ENCODE peak calls at places on chromosomes 3 and 15, in seven cellular contexts. One of them, this sample, is unnamed.

GRCh38 chr15:88396382-88396781 is 70.8 kb downstream of the MRPL46 start:
- DNase-seq in HCT116: no peak
- DNase-seq in neural progenitor cell: peak
- DNase-seq in hepatocyte: peak
- DNase-seq in MM.1S: no peak
- DNase-seq in GM23248: no peak
- DNase-seq in GM23338: peak
- DNase-seq in this sample: no peak

GRCh38 chr15:79370716-79371115 is 59.8 kb downstream of the TMED3 start:
- DNase-seq in hepatocyte: no peak
- DNase-seq in MM.1S: no peak
- DNase-seq in GM23338: no peak
- DNase-seq in neural progenitor cell: no peak
- DNase-seq in HCT116: no peak
- DNase-seq in GM23248: peak
- DNase-seq in this sample: no peak

GRCh38 chr15:80727196-80727595 is 32.1 kb downstream of the ABHD17C start:
- DNase-seq in HCT116: no peak
- DNase-seq in GM23248: no peak
- DNase-seq in MM.1S: no peak
- DNase-seq in hepatocyte: no peak
- DNase-seq in GM23338: peak
- DNase-seq in neural progenitor cell: no peak
- DNase-seq in this sample: no peak

GRCh38 chr3:195911041-195911945 is 2.9 kb upstream of the TNK2 start:
- DNase-seq in GM23338: no peak
- DNase-seq in GM23248: peak
- DNase-seq in neural progenitor cell: no peak
- DNase-seq in HCT116: no peak
- DNase-seq in hepatocyte: no peak
- DNase-seq in MM.1S: no peak
- DNase-seq in this sample: no peak

GRCh38 chr15:79775821-79776220 is 121.0 kb downstream of the MTHFS start:
- DNase-seq in GM23338: no peak
- DNase-seq in hepatocyte: no peak
- DNase-seq in HCT116: no peak
- DNase-seq in neural progenitor cell: no peak
- DNase-seq in MM.1S: no peak
- DNase-seq in GM23248: no peak
- DNase-seq in this sample: no peak

GRCh38 chr15:75200765-75201608 is 695 bp upstream of the C15orf39 start:
- DNase-seq in hepatocyte: peak
- DNase-seq in MM.1S: peak
- DNase-seq in HCT116: peak
- DNase-seq in GM23248: peak
- DNase-seq in neural progenitor cell: peak
- DNase-seq in GM23338: peak
- DNase-seq in this sample: peak

GRCh38 chr15:31390777-31391486 is 64.3 kb downstream of the KLF13 start:
- DNase-seq in HCT116: no peak
- DNase-seq in GM23248: no peak
- DNase-seq in hepatocyte: no peak
- DNase-seq in MM.1S: no peak
- DNase-seq in GM23338: no peak
- DNase-seq in neural progenitor cell: no peak
- DNase-seq in this sample: no peak

GRCh38 chr15:57339321-57339720 is 37.0 kb upstream of the CGNL1 start:
- DNase-seq in GM23248: no peak
- DNase-seq in neural progenitor cell: no peak
- DNase-seq in GM23338: no peak
- DNase-seq in HCT116: no peak
- DNase-seq in hepatocyte: no peak
- DNase-seq in MM.1S: no peak
- DNase-seq in this sample: no peak

GRCh38 chr3:44892689-44893088 is 18.3 kb downstream of the TGM4 start:
- DNase-seq in GM23338: no peak
- DNase-seq in MM.1S: no peak
- DNase-seq in hepatocyte: no peak
- DNase-seq in GM23248: no peak
- DNase-seq in neural progenitor cell: no peak
- DNase-seq in HCT116: no peak
- DNase-seq in this sample: peak

GRCh38 chr3:143928056-143928455 is 43.6 kb upstream of the DIPK2A start:
- DNase-seq in MM.1S: no peak
- DNase-seq in GM23338: no peak
- DNase-seq in HCT116: no peak
- DNase-seq in hepatocyte: no peak
- DNase-seq in neural progenitor cell: no peak
- DNase-seq in GM23248: no peak
- DNase-seq in this sample: no peak

GRCh38 chr3:77686560-77686959 is 646.7 kb downstream of the ROBO2 start:
- DNase-seq in MM.1S: no peak
- DNase-seq in neural progenitor cell: no peak
- DNase-seq in HCT116: no peak
- DNase-seq in GM23248: no peak
- DNase-seq in GM23338: peak
- DNase-seq in hepatocyte: no peak
- DNase-seq in this sample: no peak

GRCh38 chr15:59501531-59502113 is 63.6 kb downstream of the FAM81A start:
- DNase-seq in neural progenitor cell: peak
- DNase-seq in HCT116: peak
- DNase-seq in hepatocyte: peak
- DNase-seq in MM.1S: peak
- DNase-seq in GM23338: peak
- DNase-seq in GM23248: peak
- DNase-seq in this sample: peak

GRCh38 chr3:193974147-193974546 is 161.8 kb upstream of the HES1 start:
- DNase-seq in GM23248: peak
- DNase-seq in MM.1S: no peak
- DNase-seq in GM23338: no peak
- DNase-seq in HCT116: no peak
- DNase-seq in neural progenitor cell: peak
- DNase-seq in hepatocyte: peak
- DNase-seq in this sample: no peak

GRCh38 chr15:92429378-92430066 is 35.8 kb downstream of the ST8SIA2 start:
- DNase-seq in hepatocyte: peak
- DNase-seq in GM23248: peak
- DNase-seq in neural progenitor cell: peak
- DNase-seq in MM.1S: no peak
- DNase-seq in HCT116: peak
- DNase-seq in GM23338: peak
- DNase-seq in this sample: peak

GRCh38 chr3:156350786-156351185 is 204.1 kb downstream of the SSR3 start:
- DNase-seq in GM23338: no peak
- DNase-seq in MM.1S: no peak
- DNase-seq in hepatocyte: no peak
- DNase-seq in neural progenitor cell: no peak
- DNase-seq in GM23248: no peak
- DNase-seq in HCT116: no peak
- DNase-seq in this sample: no peak

GRCh38 chr15:29093065-29093435 is 176.6 kb downstream of the NSMCE3 start:
- DNase-seq in MM.1S: no peak
- DNase-seq in HCT116: no peak
- DNase-seq in neural progenitor cell: no peak
- DNase-seq in GM23248: no peak
- DNase-seq in GM23338: no peak
- DNase-seq in hepatocyte: no peak
- DNase-seq in this sample: no peak

GRCh38 chr15:81002254-81003022 is 1.7 kb downstream of the TLNRD1 start:
- DNase-seq in neural progenitor cell: peak
- DNase-seq in GM23338: peak
- DNase-seq in MM.1S: peak
- DNase-seq in hepatocyte: no peak
- DNase-seq in GM23248: peak
- DNase-seq in HCT116: no peak
- DNase-seq in this sample: no peak

GRCh38 chr3:2652416-2652815 is 457.8 kb downstream of the IL5RA start:
- DNase-seq in hepatocyte: no peak
- DNase-seq in neural progenitor cell: peak
- DNase-seq in GM23338: peak
- DNase-seq in GM23248: no peak
- DNase-seq in HCT116: no peak
- DNase-seq in MM.1S: no peak
- DNase-seq in this sample: no peak

GRCh38 chr3:40248591-40248990 is 60.9 kb upstream of the EIF1B start:
- DNase-seq in GM23338: no peak
- DNase-seq in HCT116: no peak
- DNase-seq in hepatocyte: no peak
- DNase-seq in neural progenitor cell: no peak
- DNase-seq in GM23248: no peak
- DNase-seq in MM.1S: no peak
- DNase-seq in this sample: no peak

DNA sequence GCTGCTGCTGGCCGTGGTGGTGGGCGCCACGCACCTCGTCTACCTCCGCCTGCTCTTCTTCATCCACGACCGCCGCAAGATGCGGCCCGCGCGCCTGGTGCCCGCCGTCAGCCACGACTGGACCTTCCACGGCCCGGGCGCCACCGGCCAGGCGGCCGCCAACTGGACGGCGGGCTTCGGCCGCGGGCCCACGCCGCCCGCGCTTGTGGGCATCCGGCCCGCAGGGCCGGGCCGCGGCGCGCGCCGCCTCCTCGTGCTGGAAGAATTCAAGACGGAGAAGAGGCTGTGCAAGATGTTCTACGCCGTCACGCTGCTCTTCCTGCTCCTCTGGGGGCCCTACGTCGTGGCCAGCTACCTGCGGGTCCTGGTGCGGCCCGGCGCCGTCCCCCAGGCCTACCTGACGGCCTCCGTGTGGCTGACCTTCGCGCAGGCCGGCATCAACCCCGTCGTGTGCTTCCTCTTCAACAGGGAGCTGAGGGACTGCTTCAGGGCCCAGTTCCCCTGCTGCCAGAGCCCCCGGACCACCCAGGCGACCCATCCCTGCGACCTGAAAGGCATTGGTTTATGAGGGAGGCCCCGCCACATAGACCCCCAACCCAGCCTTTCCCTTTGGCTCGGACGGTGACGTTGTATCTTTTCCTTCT is 1.1 kb downstream of the GPR27 start:
- DNase-seq in MM.1S: no peak
- DNase-seq in HCT116: no peak
- DNase-seq in hepatocyte: no peak
- DNase-seq in neural progenitor cell: peak
- DNase-seq in GM23248: no peak
- DNase-seq in GM23338: peak
- DNase-seq in this sample: no peak
- TF ChIP-seq EZH2 in MM.1S: no peak
- TF ChIP-seq EZH2 in HCT116: no peak
- TF ChIP-seq EZH2 in hepatocyte: peak
- TF ChIP-seq EZH2 in neural progenitor cell: no peak
- TF ChIP-seq EZH2 in GM23248: no peak
- TF ChIP-seq EZH2 in GM23338: no peak
- TF ChIP-seq EZH2 in this sample: no peak

GRCh38 chr15:90075420-90076289 is 26.6 kb downstream of the IDH2 start:
- DNase-seq in GM23248: no peak
- DNase-seq in hepatocyte: peak
- DNase-seq in GM23338: peak
- DNase-seq in HCT116: peak
- DNase-seq in MM.1S: peak
- DNase-seq in neural progenitor cell: no peak
- DNase-seq in this sample: peak

GRCh38 chr15:90074916-90075315 is 27.4 kb downstream of the IDH2 start:
- DNase-seq in HCT116: no peak
- DNase-seq in GM23248: no peak
- DNase-seq in neural progenitor cell: no peak
- DNase-seq in GM23338: no peak
- DNase-seq in MM.1S: peak
- DNase-seq in hepatocyte: no peak
- DNase-seq in this sample: no peak

GRCh38 chr15:90078965-90079364 is 23.3 kb downstream of the IDH2 start:
- DNase-seq in GM23248: no peak
- DNase-seq in HCT116: no peak
- DNase-seq in GM23338: no peak
- DNase-seq in hepatocyte: no peak
- DNase-seq in neural progenitor cell: no peak
- DNase-seq in MM.1S: no peak
- DNase-seq in this sample: no peak

GRCh38 chr15:90074023-90074422 is 28.2 kb downstream of the IDH2 start:
- DNase-seq in MM.1S: peak
- DNase-seq in GM23338: no peak
- DNase-seq in hepatocyte: no peak
- DNase-seq in GM23248: no peak
- DNase-seq in HCT116: no peak
- DNase-seq in neural progenitor cell: no peak
- DNase-seq in this sample: no peak

GRCh38 chr15:90076716-90077115 is 25.6 kb downstream of the IDH2 start:
- DNase-seq in HCT116: no peak
- DNase-seq in hepatocyte: no peak
- DNase-seq in MM.1S: no peak
- DNase-seq in GM23338: no peak
- DNase-seq in GM23248: no peak
- DNase-seq in neural progenitor cell: no peak
- DNase-seq in this sample: no peak
- H3K4me3 ChIP-seq in HCT116: no peak
- H3K4me3 ChIP-seq in hepatocyte: no peak
- H3K4me3 ChIP-seq in MM.1S: no peak
- H3K4me3 ChIP-seq in GM23338: no peak
- H3K4me3 ChIP-seq in GM23248: no peak
- H3K4me3 ChIP-seq in neural progenitor cell: no peak
- H3K4me3 ChIP-seq in this sample: no peak

GRCh38 chr3:138186803-138187295 is 252 bp upstream of the ARMC8 start:
- DNase-seq in HCT116: no peak
- DNase-seq in GM23338: peak
- DNase-seq in hepatocyte: peak
- DNase-seq in neural progenitor cell: peak
- DNase-seq in GM23248: peak
- DNase-seq in MM.1S: peak
- DNase-seq in this sample: peak

GRCh38 chr3:138184994-138185393 is 2.1 kb upstream of the ARMC8 start:
- DNase-seq in GM23248: peak
- DNase-seq in GM23338: no peak
- DNase-seq in hepatocyte: peak
- DNase-seq in MM.1S: no peak
- DNase-seq in HCT116: peak
- DNase-seq in neural progenitor cell: peak
- DNase-seq in this sample: peak

GRCh38 chr3:138186216-138186615 is 885 bp upstream of the ARMC8 start:
- DNase-seq in neural progenitor cell: peak
- DNase-seq in hepatocyte: peak
- DNase-seq in GM23338: peak
- DNase-seq in HCT116: peak
- DNase-seq in MM.1S: no peak
- DNase-seq in GM23248: no peak
- DNase-seq in this sample: peak

GRCh38 chr3:138188013-138188352 is 882 bp downstream of the ARMC8 start:
- DNase-seq in MM.1S: no peak
- DNase-seq in hepatocyte: no peak
- DNase-seq in neural progenitor cell: no peak
- DNase-seq in HCT116: no peak
- DNase-seq in GM23248: peak
- DNase-seq in GM23338: no peak
- DNase-seq in this sample: peak

GRCh38 chr3:138187296-138188012 is at the start of gene ARMC8:
- DNase-seq in neural progenitor cell: peak
- DNase-seq in HCT116: peak
- DNase-seq in GM23338: peak
- DNase-seq in GM23248: peak
- DNase-seq in MM.1S: peak
- DNase-seq in hepatocyte: peak
- DNase-seq in this sample: peak
- TF ChIP-seq EZH2phosphoT487 in neural progenitor cell: no peak
- TF ChIP-seq EZH2phosphoT487 in HCT116: no peak
- TF ChIP-seq EZH2phosphoT487 in GM23338: no peak
- TF ChIP-seq EZH2phosphoT487 in GM23248: no peak
- TF ChIP-seq EZH2phosphoT487 in MM.1S: no peak
- TF ChIP-seq EZH2phosphoT487 in hepatocyte: no peak
- TF ChIP-seq EZH2phosphoT487 in this sample: no peak

GRCh38 chr15:78264304-78265136 is at the start of gene DNAJA4:
- DNase-seq in neural progenitor cell: peak
- DNase-seq in GM23338: peak
- DNase-seq in HCT116: no peak
- DNase-seq in MM.1S: no peak
- DNase-seq in hepatocyte: peak
- DNase-seq in GM23248: peak
- DNase-seq in this sample: no peak
- TF ChIP-seq EZH2 in neural progenitor cell: no peak
- TF ChIP-seq EZH2 in GM23338: no peak
- TF ChIP-seq EZH2 in HCT116: no peak
- TF ChIP-seq EZH2 in MM.1S: no peak
- TF ChIP-seq EZH2 in hepatocyte: no peak
- TF ChIP-seq EZH2 in GM23248: peak
- TF ChIP-seq EZH2 in this sample: no peak